ENCODE peak calls at places on chromosomes 16 and 17, in seven cellular contexts. B is Peyer's patch, I is cardiac muscle cell, O is prostate gland, T is upper lobe of right lung, C is body of pancreas, F is brain microvascular endothelial cell. Y is an unnamed sample. For H3K36me3, the result is how much of the 10 kb centered on the place peaks cover.

GRCh38 chr17:79720705-79721295 is 9.9 kb upstream of the ENPP7 start:
- DNase-seq in B (no peak), I (no peak), O (no peak), T (no peak), C (no peak), F (no peak), Y (no peak)

GRCh38 chr16:3020604-3021448 is 658 bp downstream of the TNFRSF12A start:
- DNase-seq in B (peak), I (peak), O (peak), T (peak), C (peak), F (peak), Y (peak)

GRCh38 chr17:78356163-78356713 is 3.6 kb downstream of the SOCS3 start:
- DNase-seq in B (no peak), I (peak), O (no peak), T (no peak), C (peak), F (peak), Y (no peak)

GRCh38 chr16:3282103-3282746 is 1.1 kb upstream of the ZNF263 start:
- DNase-seq in B (no peak), I (peak), O (no peak), T (no peak), C (no peak), F (peak), Y (no peak)

GRCh38 chr17:11882716-11883115 is 114.6 kb downstream of the ZNF18 start:
- DNase-seq in B (no peak), I (no peak), O (no peak), T (no peak), C (no peak), F (no peak), Y (no peak)

GRCh38 chr17:79671387-79671752 is 59.4 kb upstream of the ENPP7 start:
- DNase-seq in B (peak), I (no peak), O (no peak), T (no peak), C (no peak), F (no peak), Y (no peak)

GRCh38 chr16:57749872-57750452 is 14.4 kb downstream of the KATNB1 start:
- DNase-seq in B (no peak), I (no peak), O (no peak), T (no peak), C (no peak), F (no peak), Y (no peak)

GRCh38 chr17:82241183-82241925 is 12.5 kb downstream of the SLC16A3 start:
- DNase-seq in B (peak), I (peak), O (peak), T (peak), C (peak), F (no peak), Y (peak)

GRCh38 chr16:24805484-24805883 is 40.3 kb upstream of the SLC5A11 start:
- DNase-seq in B (no peak), I (no peak), O (no peak), T (no peak), C (no peak), F (no peak), Y (no peak)

GRCh38 chr16:920722-921121 is 50.1 kb downstream of the LMF1 start:
- DNase-seq in B (no peak), I (peak), O (no peak), T (no peak), C (peak), F (peak), Y (no peak)

GRCh38 chr16:85369741-85370528 is 243.2 kb upstream of the GSE1 start:
- DNase-seq in B (peak), I (no peak), O (peak), T (peak), C (peak), F (peak), Y (peak)

GRCh38 chr17:35373532-35373983 is at the start of gene SLFN11:
- DNase-seq in B (peak), I (peak), O (peak), T (peak), C (peak), F (peak), Y (peak)

GRCh38 chr16:22402191-22402590 is 27.8 kb upstream of the CDR2 start:
- DNase-seq in B (no peak), I (no peak), O (no peak), T (no peak), C (no peak), F (no peak), Y (no peak)

GRCh38 chr16:79697562-79698112 is 97.1 kb upstream of the MAF start:
- DNase-seq in B (no peak), I (no peak), O (no peak), T (no peak), C (no peak), F (no peak), Y (no peak)

GRCh38 chr17:48541574-48542113 is 3.3 kb downstream of the HOXB2 start:
- DNase-seq in B (no peak), I (peak), O (no peak), T (peak), C (no peak), F (no peak), Y (no peak)

GRCh38 chr16:82657239-82657638 is 30.5 kb downstream of the CDH13 start:
- DNase-seq in B (no peak), I (peak), O (no peak), T (no peak), C (no peak), F (peak), Y (no peak)

GRCh38 chr16:70590722-70591438 is 55.5 kb upstream of the IL34 start:
- DNase-seq in B (no peak), I (no peak), O (no peak), T (no peak), C (peak), F (no peak), Y (no peak)

GRCh38 chr16:57711-58110 is 4.1 kb downstream of the SNRNP25 start:
- DNase-seq in B (no peak), I (no peak), O (no peak), T (no peak), C (no peak), F (no peak), Y (no peak)

GRCh38 chr16:88747588-88748301 is 37.3 kb downstream of the PIEZO1 start:
- DNase-seq in B (peak), I (peak), O (no peak), T (no peak), C (peak), F (no peak), Y (no peak)

GRCh38 chr16:8622315-8622656 is 788 bp downstream of the METTL22 start:
- DNase-seq in B (no peak), I (no peak), O (no peak), T (no peak), C (no peak), F (no peak), Y (no peak)

GRCh38 chr16:13070268-13070667 is 168.9 kb downstream of the SHISA9 start:
- DNase-seq in B (no peak), I (no peak), O (no peak), T (no peak), C (peak), F (no peak), Y (no peak)

GRCh38 chr17:16434662-16435061 is 19.3 kb downstream of the TRPV2 start:
- DNase-seq in B (no peak), I (no peak), O (no peak), T (no peak), C (no peak), F (no peak), Y (no peak)

DNA sequence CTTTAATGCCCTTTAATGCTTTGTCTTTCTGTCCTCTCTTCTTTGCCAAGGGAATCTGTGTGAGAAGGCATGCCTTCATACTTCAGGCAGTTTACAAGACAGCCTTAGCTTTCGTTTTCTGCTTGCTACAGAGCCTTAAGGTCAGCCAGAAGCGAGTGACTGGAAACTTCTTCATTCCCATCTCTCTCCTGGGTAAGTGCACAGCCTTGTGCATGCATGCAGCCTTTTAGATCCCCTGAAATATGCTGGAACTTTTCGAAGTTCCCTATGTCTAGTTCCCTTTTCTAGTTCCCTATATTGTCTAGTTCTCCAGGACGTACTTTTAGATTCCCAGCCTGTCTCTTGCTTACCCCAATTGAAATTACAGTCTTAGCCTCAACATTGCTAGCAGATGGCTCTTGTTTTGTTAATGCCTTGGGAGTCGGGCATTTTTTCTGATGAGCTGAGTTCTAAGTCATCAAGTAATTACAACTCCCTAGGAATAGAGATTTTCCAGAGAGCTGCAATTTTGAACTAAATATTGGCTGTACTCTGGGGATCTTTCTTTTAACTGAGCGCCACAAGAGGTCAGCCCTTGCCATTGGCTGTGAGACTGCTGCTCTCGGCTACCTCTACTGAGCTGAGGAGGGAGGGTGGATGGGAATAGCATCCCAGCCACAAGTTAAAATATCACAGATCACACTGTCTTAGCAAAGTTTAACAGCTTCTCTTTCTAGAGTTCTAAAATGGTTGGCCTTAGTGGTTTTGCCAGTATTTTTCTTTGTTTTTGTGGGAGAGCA is 22.7 kb upstream of the PPM1D start:
- DNase-seq in B (no peak), I (peak), O (peak), T (no peak), C (peak), F (peak), Y (no peak)
- H3K27ac ChIP-seq in B (peak), I (no peak), O (peak), T (peak), C (peak), F (no peak), Y (peak)

GRCh38 chr17:37194208-37194607 is 181.6 kb upstream of the C17orf78 start:
- DNase-seq in B (no peak), I (no peak), O (no peak), T (no peak), C (no peak), F (no peak), Y (no peak)
- TF ChIP-seq CTCF in B (no peak), I (no peak), O (no peak), T (no peak), C (no peak), F (no peak), Y (no peak)

GRCh38 chr17:7208754-7209460 is 10.7 kb downstream of the DLG4 start:
- DNase-seq in B (no peak), I (no peak), O (no peak), T (no peak), C (no peak), F (no peak), Y (no peak)
- H3K36me3 ChIP-seq in B (under half), I (under half), O (under half), T (under half), C (under half), F (under half), Y (under half)

DNA sequence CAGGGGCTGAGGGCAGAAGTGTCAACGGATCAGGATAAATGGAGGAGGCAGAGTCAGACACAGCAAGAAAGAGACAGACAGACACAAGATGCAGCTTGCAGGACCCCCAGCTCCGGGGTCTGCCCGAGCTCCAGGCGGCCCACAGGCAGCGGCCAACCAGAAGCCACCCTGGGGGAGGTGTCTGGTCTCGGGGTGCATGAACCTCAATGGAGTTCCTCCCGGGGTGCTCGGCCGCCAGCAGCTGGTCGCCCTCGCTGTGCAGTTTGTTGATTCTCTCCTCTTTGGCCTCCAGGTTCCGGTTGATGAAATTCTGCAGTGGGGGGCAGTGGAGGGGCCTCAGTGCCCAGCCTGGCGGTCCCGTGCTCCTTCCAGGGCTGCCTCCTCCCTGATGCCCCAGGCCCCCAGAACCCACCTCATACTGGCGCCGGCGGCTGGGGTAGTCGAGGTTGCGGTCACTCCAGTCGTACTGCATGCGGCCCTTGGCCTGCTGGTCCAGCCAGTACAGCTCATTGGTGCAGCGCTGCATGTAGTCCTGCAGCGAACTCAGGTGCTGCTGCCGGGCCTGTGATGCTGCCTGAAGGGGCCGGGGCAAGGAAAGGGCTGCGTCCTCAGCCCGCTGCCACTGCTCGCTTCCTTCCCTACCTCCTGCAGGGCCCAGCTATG is 38.0 kb downstream of the PPL start:
- DNase-seq in B (no peak), I (no peak), O (no peak), T (no peak), C (no peak), F (no peak), Y (no peak)
- H3K27ac ChIP-seq in B (no peak), I (no peak), O (no peak), T (no peak), C (no peak), F (no peak), Y (no peak)

DNA sequence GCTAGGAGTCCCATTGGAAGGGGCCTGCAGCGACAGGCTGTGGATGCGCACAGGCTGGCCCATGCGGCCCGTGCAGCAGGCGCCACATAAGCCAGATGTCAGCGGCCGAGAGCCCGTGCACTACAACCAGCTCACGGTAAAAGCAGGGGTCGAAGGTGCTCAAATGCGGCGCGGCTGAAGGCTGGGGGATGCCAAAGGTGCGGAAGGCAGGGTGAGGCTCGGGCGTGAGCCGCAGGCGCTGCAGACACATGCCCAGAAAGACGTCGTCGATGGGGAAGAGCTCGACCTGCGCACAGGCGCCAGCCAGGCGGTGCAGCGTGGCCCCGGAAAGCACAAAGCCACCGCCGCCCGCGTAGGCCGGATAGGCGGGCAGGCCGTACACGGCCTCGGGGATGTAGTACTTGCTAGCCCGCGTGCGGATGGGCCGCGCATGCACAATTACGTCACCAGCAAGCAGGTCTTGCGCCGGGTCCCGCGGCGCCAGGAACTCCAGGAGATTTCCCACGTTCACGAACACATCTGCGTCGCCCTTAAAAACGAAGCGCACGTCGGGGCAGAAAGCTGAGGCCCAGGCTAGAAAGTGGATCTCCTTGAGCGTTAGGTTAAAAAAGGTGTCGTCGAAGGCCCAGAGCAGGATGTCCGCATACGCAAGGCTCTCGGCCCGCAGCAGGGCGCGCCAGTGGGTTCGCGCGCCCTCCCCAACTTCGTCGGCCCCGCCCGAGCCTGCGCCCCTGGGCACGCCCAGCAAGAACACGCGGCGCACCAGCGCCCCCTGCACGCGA is 1.3 kb downstream of the B3GNT9 start:
- DNase-seq in B (no peak), I (no peak), O (no peak), T (no peak), C (no peak), F (no peak), Y (no peak)
- TF ChIP-seq CTCF in B (no peak), I (no peak), O (no peak), T (no peak), C (no peak), F (no peak), Y (no peak)

GRCh38 chr17:68531252-68531651 is 19.0 kb downstream of the PRKAR1A start:
- DNase-seq in B (no peak), I (no peak), O (no peak), T (no peak), C (no peak), F (no peak), Y (no peak)
- H3K36me3 ChIP-seq in B (half or more), I (half or more), O (under half), T (half or more), C (under half), F (half or more), Y (half or more)

DNA sequence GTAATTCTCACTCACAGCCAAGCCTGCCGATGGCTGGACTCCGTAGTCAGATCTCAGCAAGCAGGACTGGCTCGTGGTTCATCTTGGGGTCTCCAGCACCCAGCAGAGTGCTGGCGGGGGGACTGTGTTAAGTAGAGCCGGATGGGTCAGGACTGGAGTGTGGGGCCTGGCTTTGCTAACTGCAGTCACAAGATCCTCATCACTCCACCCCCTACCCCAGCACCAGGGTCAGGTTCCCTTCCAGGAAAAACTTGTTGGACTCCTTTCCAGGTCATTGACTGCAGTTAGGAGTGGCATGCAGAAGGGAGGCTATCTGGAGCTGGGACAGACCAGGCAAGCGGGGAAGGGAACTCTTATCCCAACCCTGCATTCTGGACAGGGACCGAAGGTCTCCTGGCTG is 6.0 kb downstream of the CIITA start:
- DNase-seq in B (no peak), I (no peak), O (no peak), T (peak), C (peak), F (no peak), Y (no peak)
- H3K27ac ChIP-seq in B (peak), I (no peak), O (no peak), T (no peak), C (no peak), F (no peak), Y (no peak)

DNA sequence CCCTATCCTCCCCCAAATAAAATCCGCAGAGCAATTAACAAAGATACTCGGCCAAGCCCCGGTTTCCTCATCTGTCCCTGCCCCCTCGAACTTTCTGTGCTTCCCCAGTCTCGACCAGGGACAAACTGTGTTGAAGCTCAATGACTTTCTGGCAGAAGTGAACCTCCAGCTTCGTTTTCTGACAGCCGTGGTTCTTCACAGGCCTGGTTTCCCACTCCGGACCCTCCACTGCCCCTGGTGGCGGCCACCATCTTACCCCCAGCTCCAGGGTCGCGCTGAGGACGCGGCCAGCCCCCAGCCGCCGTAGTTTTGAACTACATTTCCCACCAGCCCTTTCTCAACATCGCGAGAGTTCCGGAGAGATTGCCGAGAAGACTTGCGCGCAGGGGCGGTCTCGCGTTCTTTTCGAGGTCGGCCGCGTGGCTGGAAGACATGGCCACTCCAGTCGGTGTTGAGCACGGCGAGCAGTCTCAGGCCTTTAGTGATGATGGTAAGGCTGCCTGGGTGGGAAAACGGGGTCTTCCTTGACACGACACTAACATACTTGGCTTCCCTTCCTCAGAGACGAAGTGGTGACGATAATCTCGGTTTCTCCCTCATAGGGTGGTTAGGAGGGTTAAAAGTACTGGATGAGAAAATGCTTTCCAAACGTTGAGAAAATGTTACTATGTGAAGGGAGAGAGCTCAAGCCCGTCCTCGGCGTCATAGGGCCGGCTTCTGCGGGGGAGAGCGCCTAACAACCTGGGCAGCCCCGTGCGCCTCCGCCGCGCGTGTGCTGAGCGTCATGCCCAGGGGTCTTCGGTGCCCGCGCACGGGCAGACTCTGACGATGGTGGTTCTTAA is 17.7 kb downstream of the PRCD start:
- DNase-seq in B (peak), I (peak), O (peak), T (peak), C (peak), F (peak), Y (peak)
- TF ChIP-seq CTCF in B (peak), I (peak), O (no peak), T (peak), C (no peak), F (peak), Y (peak)